ENCODE peak calls at places on chromosomes 11 and 22, in five cellular contexts. One of them, this sample, is unnamed.

GRCh38 chr11:12399355-12399754 is 22.0 kb downstream of the PARVA start:
- DNase-seq in skeletal muscle cell: no peak
- DNase-seq in GM23248: no peak
- DNase-seq in tibial nerve: no peak
- DNase-seq in breast epithelium: no peak
- DNase-seq in this sample: no peak

GRCh38 chr22:39664485-39665200 is 94.1 kb downstream of the CACNA1I start:
- DNase-seq in skeletal muscle cell: no peak
- DNase-seq in GM23248: no peak
- DNase-seq in tibial nerve: no peak
- DNase-seq in breast epithelium: no peak
- DNase-seq in this sample: no peak

GRCh38 chr11:78277314-78277994 is 88.7 kb downstream of the USP35 start:
- DNase-seq in skeletal muscle cell: no peak
- DNase-seq in GM23248: no peak
- DNase-seq in tibial nerve: no peak
- DNase-seq in breast epithelium: no peak
- DNase-seq in this sample: peak; percentile 75

GRCh38 chr11:114308689-114309089 is 12.5 kb downstream of the NNMT start:
- DNase-seq in skeletal muscle cell: peak; percentile 28
- DNase-seq in GM23248: peak; percentile 93
- DNase-seq in tibial nerve: peak; percentile 67
- DNase-seq in breast epithelium: peak; percentile 72
- DNase-seq in this sample: no peak

GRCh38 chr11:1933416-1934325 is 13.5 kb upstream of the MRPL23 start:
- DNase-seq in skeletal muscle cell: no peak
- DNase-seq in GM23248: no peak
- DNase-seq in tibial nerve: no peak
- DNase-seq in breast epithelium: no peak
- DNase-seq in this sample: no peak

GRCh38 chr11:73376803-73377629 is 817 bp downstream of the RELT start:
- DNase-seq in skeletal muscle cell: peak; percentile 36
- DNase-seq in GM23248: peak; percentile 90
- DNase-seq in tibial nerve: peak; percentile 62
- DNase-seq in breast epithelium: peak; percentile 55
- DNase-seq in this sample: peak; percentile 38

GRCh38 chr11:84471501-84471900 is 1155.6 kb downstream of the DLG2 start:
- DNase-seq in skeletal muscle cell: no peak
- DNase-seq in GM23248: no peak
- DNase-seq in tibial nerve: no peak
- DNase-seq in breast epithelium: no peak
- DNase-seq in this sample: no peak

GRCh38 chr11:120141144-120142071 is 3.5 kb upstream of the TRIM29 start:
- DNase-seq in skeletal muscle cell: no peak
- DNase-seq in GM23248: no peak
- DNase-seq in tibial nerve: no peak
- DNase-seq in breast epithelium: no peak
- DNase-seq in this sample: no peak

GRCh38 chr11:15208570-15209222 is 94.0 kb downstream of the INSC start:
- DNase-seq in skeletal muscle cell: no peak
- DNase-seq in GM23248: peak; percentile 80
- DNase-seq in tibial nerve: peak; percentile 64
- DNase-seq in breast epithelium: peak; percentile 40
- DNase-seq in this sample: peak; percentile 75

GRCh38 chr11:114026355-114026754 is 33.2 kb upstream of the ZBTB16 start:
- DNase-seq in skeletal muscle cell: no peak
- DNase-seq in GM23248: peak; percentile 28
- DNase-seq in tibial nerve: no peak
- DNase-seq in breast epithelium: no peak
- DNase-seq in this sample: no peak

GRCh38 chr11:9280655-9281301 is 15.6 kb upstream of the DENND5A start:
- DNase-seq in skeletal muscle cell: peak; percentile 59
- DNase-seq in GM23248: no peak
- DNase-seq in tibial nerve: no peak
- DNase-seq in breast epithelium: no peak
- DNase-seq in this sample: no peak

GRCh38 chr22:43853328-43853931 is 8.9 kb downstream of the SULT4A1 start:
- DNase-seq in skeletal muscle cell: no peak
- DNase-seq in GM23248: no peak
- DNase-seq in tibial nerve: no peak
- DNase-seq in breast epithelium: no peak
- DNase-seq in this sample: no peak

GRCh38 chr22:42294034-42294985 is 23.9 kb upstream of the TCF20 start:
- DNase-seq in skeletal muscle cell: no peak
- DNase-seq in GM23248: peak; percentile 60
- DNase-seq in tibial nerve: no peak
- DNase-seq in breast epithelium: no peak
- DNase-seq in this sample: peak; percentile 65

GRCh38 chr22:28329582-28330073 is 350.0 kb downstream of the TTC28 start:
- DNase-seq in skeletal muscle cell: peak; percentile 9
- DNase-seq in GM23248: peak; percentile 84
- DNase-seq in tibial nerve: no peak
- DNase-seq in breast epithelium: no peak
- DNase-seq in this sample: no peak

DNA sequence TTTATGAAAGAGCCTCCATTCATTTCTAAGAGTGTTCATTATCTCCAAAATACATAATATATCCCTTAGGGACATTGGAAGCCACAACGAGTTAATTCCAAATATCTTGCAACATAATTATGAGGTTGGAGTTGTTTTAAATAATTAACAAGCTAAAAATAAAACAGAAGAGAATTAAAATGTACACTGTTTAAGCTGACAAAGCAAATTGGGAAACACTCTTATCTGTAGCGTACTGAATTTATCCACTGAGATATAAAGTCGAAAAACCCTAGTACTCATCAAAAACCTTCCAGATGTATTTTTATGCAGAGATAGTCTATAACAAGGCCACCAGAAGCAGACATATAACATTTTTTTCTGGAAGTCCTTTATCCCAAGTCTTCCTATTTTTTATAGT is 6.3 kb upstream of the OR5B2 start:
- DNase-seq in skeletal muscle cell: no peak
- DNase-seq in GM23248: no peak
- DNase-seq in tibial nerve: no peak
- DNase-seq in breast epithelium: no peak
- DNase-seq in this sample: no peak
- H3K4me3 ChIP-seq in skeletal muscle cell: no peak overlapping the region
- H3K4me3 ChIP-seq in GM23248: no peak overlapping the region
- H3K4me3 ChIP-seq in tibial nerve: no peak overlapping the region
- H3K4me3 ChIP-seq in breast epithelium: no peak overlapping the region
- H3K4me3 ChIP-seq in this sample: no peak overlapping the region

GRCh38 chr22:46068176-46068907 is 82.0 kb upstream of the PPARA start:
- DNase-seq in skeletal muscle cell: no peak
- DNase-seq in GM23248: peak; percentile 71
- DNase-seq in tibial nerve: no peak
- DNase-seq in breast epithelium: no peak
- DNase-seq in this sample: no peak

GRCh38 chr22:46064966-46065666 is 85.2 kb upstream of the PPARA start:
- DNase-seq in skeletal muscle cell: no peak
- DNase-seq in GM23248: peak; percentile 71
- DNase-seq in tibial nerve: peak; percentile 27
- DNase-seq in breast epithelium: peak; percentile 16
- DNase-seq in this sample: no peak

GRCh38 chr22:46067159-46068111 is 82.9 kb upstream of the PPARA start:
- DNase-seq in skeletal muscle cell: no peak
- DNase-seq in GM23248: peak; percentile 56
- DNase-seq in tibial nerve: no peak
- DNase-seq in breast epithelium: peak; percentile 17
- DNase-seq in this sample: peak; percentile 2

GRCh38 chr22:46065733-46066454 is 84.4 kb upstream of the PPARA start:
- DNase-seq in skeletal muscle cell: no peak
- DNase-seq in GM23248: peak; percentile 55
- DNase-seq in tibial nerve: no peak
- DNase-seq in breast epithelium: no peak
- DNase-seq in this sample: no peak

GRCh38 chr22:46066691-46067090 is 83.6 kb upstream of the PPARA start:
- DNase-seq in skeletal muscle cell: no peak
- DNase-seq in GM23248: peak; percentile 82
- DNase-seq in tibial nerve: no peak
- DNase-seq in breast epithelium: peak; percentile 24
- DNase-seq in this sample: peak; percentile 1
- H3K4me3 ChIP-seq in skeletal muscle cell: no peak overlapping the region
- H3K4me3 ChIP-seq in GM23248: peak overlapping the region; percentile 76
- H3K4me3 ChIP-seq in tibial nerve: peak overlapping the region; percentile 30
- H3K4me3 ChIP-seq in breast epithelium: peak overlapping the region; percentile 98
- H3K4me3 ChIP-seq in this sample: no peak overlapping the region

GRCh38 chr11:111762981-111763643 is 3.1 kb downstream of the PPP2R1B start:
- DNase-seq in skeletal muscle cell: no peak
- DNase-seq in GM23248: peak; percentile 39
- DNase-seq in tibial nerve: no peak
- DNase-seq in breast epithelium: no peak
- DNase-seq in this sample: no peak

GRCh38 chr11:111765320-111765983 is 737 bp downstream of the PPP2R1B start:
- DNase-seq in skeletal muscle cell: no peak
- DNase-seq in GM23248: peak; percentile 60
- DNase-seq in tibial nerve: peak; percentile 15
- DNase-seq in breast epithelium: no peak
- DNase-seq in this sample: peak; percentile 27

GRCh38 chr11:111766834-111767142 is 599 bp upstream of the PPP2R1B start:
- DNase-seq in skeletal muscle cell: no peak
- DNase-seq in GM23248: no peak
- DNase-seq in tibial nerve: no peak
- DNase-seq in breast epithelium: no peak
- DNase-seq in this sample: no peak

GRCh38 chr11:111764621-111765020 is 1.6 kb downstream of the PPP2R1B start:
- DNase-seq in skeletal muscle cell: no peak
- DNase-seq in GM23248: peak; percentile 61
- DNase-seq in tibial nerve: no peak
- DNase-seq in breast epithelium: no peak
- DNase-seq in this sample: no peak

GRCh38 chr11:111765984-111766833 is at the start of gene PPP2R1B:
- DNase-seq in skeletal muscle cell: no peak
- DNase-seq in GM23248: peak; percentile 88
- DNase-seq in tibial nerve: peak; percentile 67
- DNase-seq in breast epithelium: peak; percentile 62
- DNase-seq in this sample: peak; percentile 93
- H3K4me3 ChIP-seq in skeletal muscle cell: peak within 1 kb of the TSS; percentile 89
- H3K4me3 ChIP-seq in GM23248: peak within 1 kb of the TSS; percentile 78
- H3K4me3 ChIP-seq in tibial nerve: peak within 1 kb of the TSS; percentile 98
- H3K4me3 ChIP-seq in breast epithelium: peak within 1 kb of the TSS; percentile 98
- H3K4me3 ChIP-seq in this sample: peak within 1 kb of the TSS; percentile 64

DNA sequence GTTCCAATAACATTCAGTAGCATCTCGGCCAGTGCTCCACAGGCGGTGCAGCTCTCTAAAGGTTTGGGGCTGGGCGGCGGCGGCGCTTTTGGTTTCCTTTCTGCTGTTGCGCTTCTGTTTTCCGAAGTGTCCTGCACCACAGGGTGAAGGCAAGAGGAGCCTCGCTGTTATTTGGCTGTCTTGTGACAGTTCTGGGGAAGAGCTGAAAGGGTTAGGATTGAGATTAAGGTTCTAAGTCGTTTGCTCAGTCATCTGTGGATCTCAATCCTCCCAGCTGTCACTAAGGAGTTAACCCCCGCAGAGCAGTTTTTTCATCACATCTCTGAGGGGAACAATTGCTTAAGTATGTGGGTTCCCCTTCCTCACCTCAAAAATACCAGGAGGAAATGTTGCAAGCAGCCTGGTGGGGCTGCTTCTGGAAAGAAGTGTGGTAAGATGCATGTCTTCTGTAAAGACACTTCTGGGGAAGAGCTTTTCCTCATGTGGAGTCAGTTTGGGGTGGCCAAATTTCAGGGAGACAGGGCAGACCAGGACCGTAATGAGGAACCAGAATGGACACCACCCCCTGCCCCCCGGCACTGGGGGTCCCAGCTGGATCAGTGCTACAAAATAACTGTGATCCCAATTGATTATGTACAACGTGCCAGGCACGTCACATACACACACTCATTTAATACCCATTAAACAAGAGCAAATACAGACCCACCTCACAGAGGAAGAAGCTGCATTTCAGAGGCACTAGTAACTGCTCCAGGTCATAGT is 14.2 kb downstream of the TMEM121B start:
- DNase-seq in skeletal muscle cell: no peak
- DNase-seq in GM23248: no peak
- DNase-seq in tibial nerve: no peak
- DNase-seq in breast epithelium: no peak
- DNase-seq in this sample: no peak
- H3K4me3 ChIP-seq in skeletal muscle cell: no peak overlapping the region
- H3K4me3 ChIP-seq in GM23248: no peak overlapping the region
- H3K4me3 ChIP-seq in tibial nerve: no peak overlapping the region
- H3K4me3 ChIP-seq in breast epithelium: no peak overlapping the region
- H3K4me3 ChIP-seq in this sample: no peak overlapping the region

DNA sequence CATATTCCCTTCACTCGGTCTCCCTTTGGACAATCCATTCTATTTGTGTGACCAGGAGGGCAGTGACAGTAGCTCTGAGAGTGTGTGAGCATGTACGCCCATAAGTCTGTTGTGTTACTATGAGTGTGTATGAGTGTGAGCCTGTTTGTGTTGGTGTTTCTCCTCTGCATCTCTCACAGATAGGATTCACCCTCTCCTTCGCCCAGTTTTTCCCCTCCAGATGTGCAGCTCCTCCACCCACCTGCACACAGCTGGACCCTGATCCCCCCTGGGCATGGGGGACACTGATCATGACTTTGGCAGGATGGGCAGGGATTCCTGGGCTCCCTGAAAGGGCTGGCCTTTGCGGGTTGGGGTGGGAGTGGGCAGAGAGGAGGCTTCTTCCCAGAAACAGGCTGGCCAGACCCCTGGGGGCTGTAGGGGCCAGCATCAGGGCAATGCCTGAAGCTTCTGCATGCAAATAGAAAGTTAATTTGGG is 14.5 kb downstream of the PHLDB1 start:
- DNase-seq in skeletal muscle cell: no peak
- DNase-seq in GM23248: no peak
- DNase-seq in tibial nerve: no peak
- DNase-seq in breast epithelium: no peak
- DNase-seq in this sample: no peak
- H3K4me3 ChIP-seq in skeletal muscle cell: peak overlapping the region; percentile 60
- H3K4me3 ChIP-seq in GM23248: peak overlapping the region; percentile 78
- H3K4me3 ChIP-seq in tibial nerve: peak overlapping the region; percentile 42
- H3K4me3 ChIP-seq in breast epithelium: peak overlapping the region; percentile 80
- H3K4me3 ChIP-seq in this sample: no peak overlapping the region

DNA sequence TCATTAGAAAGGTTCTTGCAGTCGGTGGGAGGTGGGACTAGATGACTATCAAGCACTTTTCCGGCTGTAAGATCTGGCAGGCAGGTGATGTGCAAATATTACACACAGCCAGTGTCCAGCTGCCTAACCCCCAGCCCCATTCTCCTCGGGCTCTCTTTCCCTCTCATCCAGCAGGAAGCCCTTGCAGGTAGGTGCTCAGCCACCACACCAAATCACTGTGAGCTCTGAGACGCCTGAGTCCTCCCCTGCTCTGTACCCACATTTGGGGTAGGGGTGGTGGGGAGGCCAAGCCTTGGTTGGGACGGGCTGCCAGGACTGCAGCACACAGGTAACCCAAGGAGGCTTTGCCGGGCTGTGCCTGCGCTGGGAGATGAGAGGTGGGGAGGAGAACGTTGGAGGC is 601 bp downstream of the ART5 start:
- DNase-seq in skeletal muscle cell: no peak
- DNase-seq in GM23248: no peak
- DNase-seq in tibial nerve: no peak
- DNase-seq in breast epithelium: no peak
- DNase-seq in this sample: no peak
- H3K4me3 ChIP-seq in skeletal muscle cell: peak overlapping the region; percentile 56
- H3K4me3 ChIP-seq in GM23248: no peak overlapping the region
- H3K4me3 ChIP-seq in tibial nerve: no peak overlapping the region
- H3K4me3 ChIP-seq in breast epithelium: peak overlapping the region; percentile 80
- H3K4me3 ChIP-seq in this sample: no peak overlapping the region